ENCODE peak calls at places on chromosomes 12 and 14, in four cellular contexts. F is activated CD4-positive, alpha-beta T cell treated with anti-CD3 and anti-CD28 coated beads, Interleukin-2, amount 50 U/mL, for 48 hours; B is pancreas; P is stimulated activated CD4-positive, alpha-beta T cell treated with anti-CD3 and anti-CD28 coated beads, Interleukin-1b, Interleukin-23, amount 100 ng/mL, for 1 hour. V is an unnamed sample.

GRCh38 chr12:49562233-49562632 is 5.7 kb downstream of the MCRS1 start:
- DNase-seq in P (no peak), B (no peak), F (no peak), V (no peak)

GRCh38 chr12:92543872-92544271 is 158.9 kb upstream of the PLEKHG7 start:
- DNase-seq in B (no peak), F (no peak), P (no peak), V (no peak)

GRCh38 chr14:68177728-68178127 is 358.1 kb downstream of the RAD51B start:
- DNase-seq in B (no peak), F (no peak), P (no peak), V (no peak)

GRCh38 chr12:100375023-100375737 is 18.3 kb downstream of the SLC17A8 start:
- DNase-seq in B (no peak), F (no peak), P (no peak), V (no peak)

GRCh38 chr12:50934371-50934851 is 17.9 kb upstream of the HIGD1C start:
- DNase-seq in B (no peak), F (no peak), P (no peak), V (no peak)

GRCh38 chr12:2891240-2892053 is 756 bp downstream of the TULP3 start:
- DNase-seq in F (peak; percentile 26), P (no peak), B (no peak), V (peak; percentile 69)

GRCh38 chr14:50113381-50113811 is 3.0 kb downstream of the VCPKMT start:
- DNase-seq in F (no peak), B (no peak), P (no peak), V (no peak)

GRCh38 chr14:34356267-34356660 is 105.8 kb downstream of the SPTSSA start:
- DNase-seq in B (no peak), P (no peak), F (no peak), V (no peak)

GRCh38 chr14:100873083-100873482 is 30.4 kb downstream of the RTL1 start:
- DNase-seq in B (peak; percentile 41), F (no peak), P (no peak), V (no peak)

GRCh38 chr12:102950107-102950949 is 7.1 kb upstream of the ASCL1 start:
- DNase-seq in P (no peak), B (no peak), F (no peak), V (peak; percentile 59)

GRCh38 chr12:131330106-131330820 is 376.6 kb downstream of the ADGRD1 start:
- DNase-seq in B (no peak), P (no peak), F (no peak), V (no peak)

GRCh38 chr12:122888232-122888752 is 7.6 kb downstream of the VPS37B start:
- DNase-seq in F (no peak), P (no peak), B (no peak), V (peak; percentile 56)

GRCh38 chr12:53674977-53675700 is 744 bp downstream of the ATP5MC2 start:
- DNase-seq in B (no peak), P (no peak), F (no peak), V (peak; percentile 5)

GRCh38 chr12:55728185-55728931 is 451 bp downstream of the CD63 start:
- DNase-seq in F (peak; percentile 34), B (peak; percentile 89), P (no peak), V (peak; percentile 67)

GRCh38 chr14:101202627-101203404 is 299.3 kb upstream of the RTL1 start:
- DNase-seq in P (no peak), F (no peak), B (no peak), V (no peak)

GRCh38 chr12:96045566-96045965 is 10.2 kb upstream of the LTA4H start:
- DNase-seq in F (no peak), B (no peak), P (no peak), V (no peak)

GRCh38 chr12:126518596-126519200 is 1453.5 kb downstream of the AACS start:
- DNase-seq in P (no peak), B (no peak), F (no peak), V (no peak)

GRCh38 chr14:61646366-61647101 is 48.8 kb upstream of the HIF1A start:
- DNase-seq in F (no peak), P (no peak), B (no peak), V (no peak)

GRCh38 chr12:54868690-54869089 is 14.4 kb downstream of the MUCL1 start:
- DNase-seq in B (no peak), F (no peak), P (no peak), V (no peak)

GRCh38 chr12:48640854-48641253 is 41.2 kb downstream of the KANSL2 start:
- DNase-seq in B (no peak), P (no peak), F (no peak), V (no peak)